ENCODE peak calls at places on chromosomes 2 and 18, in seven cellular contexts. C is left ventricle myocardium inferior, I is GM23248, M is mesendoderm, Y is A549, K is tibial artery, L is substantia nigra. Q is an unnamed sample.

GRCh38 chr2:63537306-63537705 is 51.0 kb downstream of the WDPCP start:
- DNase-seq in M (peak), K (no peak), Y (no peak), L (no peak), C (no peak), I (peak), Q (no peak)

GRCh38 chr18:49819768-49820662 is 6.7 kb upstream of the ACAA2 start:
- DNase-seq in K (no peak), M (no peak), I (no peak), C (no peak), L (no peak), Y (no peak), Q (no peak)

GRCh38 chr2:130824492-130825061 is 12.1 kb upstream of the ARHGEF4 start:
- DNase-seq in L (no peak), I (peak), M (peak), Y (peak), C (no peak), K (no peak), Q (no peak)

GRCh38 chr2:50513724-50514123 is 518.2 kb downstream of the NRXN1 start:
- DNase-seq in Y (no peak), K (no peak), M (no peak), C (no peak), L (no peak), I (no peak), Q (no peak)

GRCh38 chr2:48558436-48558835 is 28.5 kb downstream of the STON1 start:
- DNase-seq in K (no peak), L (no peak), M (no peak), Y (no peak), I (no peak), C (no peak), Q (no peak)

GRCh38 chr18:13703899-13704298 is 22.5 kb downstream of the FAM210A start:
- DNase-seq in L (no peak), K (no peak), Y (no peak), I (peak), M (peak), C (no peak), Q (peak)

GRCh38 chr2:202703091-202703490 is 68.3 kb downstream of the FAM117B start:
- DNase-seq in L (no peak), M (no peak), Y (no peak), C (no peak), K (no peak), I (no peak), Q (no peak)

GRCh38 chr2:27027211-27027651 is 5.5 kb upstream of the TMEM214 start:
- DNase-seq in K (no peak), M (no peak), L (no peak), I (no peak), Y (no peak), C (no peak), Q (no peak)

GRCh38 chr2:238985036-238985729 is 137.3 kb downstream of the TWIST2 start:
- DNase-seq in K (no peak), L (no peak), C (no peak), I (no peak), M (no peak), Y (no peak), Q (no peak)

GRCh38 chr2:226953206-226953605 is 117.4 kb downstream of the RHBDD1 start:
- DNase-seq in C (no peak), L (no peak), K (peak), I (peak), M (no peak), Y (no peak), Q (no peak)

GRCh38 chr2:145751634-145752033 is 1231.7 kb upstream of the ZEB2 start:
- DNase-seq in Y (no peak), C (no peak), I (peak), K (no peak), M (peak), L (no peak), Q (peak)

GRCh38 chr2:102473020-102473419 is at the start of gene SLC9A4:
- DNase-seq in C (no peak), K (peak), I (peak), Y (peak), L (no peak), M (peak), Q (peak)

GRCh38 chr2:149050188-149050587 is 11.7 kb downstream of the LYPD6B start:
- DNase-seq in K (no peak), C (no peak), I (peak), L (no peak), M (no peak), Y (no peak), Q (no peak)

GRCh38 chr2:24022324-24022974 is 12.6 kb downstream of the MFSD2B start:
- DNase-seq in L (no peak), Y (no peak), I (no peak), C (no peak), K (no peak), M (no peak), Q (no peak)

GRCh38 chr2:101410716-101411115 is 23.4 kb upstream of the CREG2 start:
- DNase-seq in K (no peak), Y (no peak), C (no peak), M (peak), L (no peak), I (no peak), Q (no peak)

GRCh38 chr2:217959723-217960122 is 43.1 kb downstream of the TNS1 start:
- DNase-seq in Y (no peak), L (no peak), M (peak), K (peak), C (no peak), I (no peak), Q (no peak)

GRCh38 chr2:173574713-173575112 is 220.0 kb downstream of the CDCA7 start:
- DNase-seq in L (no peak), I (peak), C (no peak), Y (no peak), K (no peak), M (no peak), Q (no peak)

GRCh38 chr2:236745420-236746210 is 176.0 kb downstream of the ACKR3 start:
- DNase-seq in C (no peak), Y (peak), L (no peak), K (peak), M (peak), I (peak), Q (no peak)

GRCh38 chr18:49752095-49752457 is 61.3 kb downstream of the ACAA2 start:
- DNase-seq in C (no peak), Y (no peak), K (no peak), M (peak), I (no peak), L (no peak), Q (no peak)

GRCh38 chr2:147182260-147182659 is 662.6 kb upstream of the ACVR2A start:
- DNase-seq in I (no peak), K (no peak), Y (no peak), L (no peak), C (no peak), M (no peak), Q (no peak)

GRCh38 chr2:199629301-199629700 is 171.6 kb upstream of the SATB2 start:
- DNase-seq in M (peak), K (no peak), I (no peak), Y (no peak), L (no peak), C (no peak), Q (no peak)

GRCh38 chr2:36609507-36609906 is 11.5 kb upstream of the FEZ2 start:
- DNase-seq in M (no peak), Y (no peak), C (no peak), I (no peak), K (no peak), L (no peak), Q (no peak)

GRCh38 chr2:213086050-213086449 is 65.4 kb downstream of the IKZF2 start:
- DNase-seq in C (no peak), K (no peak), I (no peak), M (peak), L (no peak), Y (no peak), Q (no peak)

GRCh38 chr2:74293191-74294065 is 49.8 kb downstream of the SLC4A5 start:
- DNase-seq in Y (no peak), I (no peak), L (no peak), C (no peak), M (no peak), K (no peak), Q (no peak)

GRCh38 chr2:74291217-74291551 is 52.0 kb downstream of the SLC4A5 start:
- DNase-seq in C (no peak), Y (no peak), M (no peak), K (no peak), I (no peak), L (no peak), Q (no peak)

GRCh38 chr2:74292752-74293151 is 50.5 kb downstream of the SLC4A5 start:
- DNase-seq in C (no peak), M (no peak), L (no peak), I (no peak), K (no peak), Y (no peak), Q (no peak)

GRCh38 chr2:74290466-74291216 is 52.6 kb downstream of the SLC4A5 start:
- DNase-seq in I (no peak), K (no peak), C (no peak), Y (no peak), M (no peak), L (no peak), Q (peak)

DNA sequence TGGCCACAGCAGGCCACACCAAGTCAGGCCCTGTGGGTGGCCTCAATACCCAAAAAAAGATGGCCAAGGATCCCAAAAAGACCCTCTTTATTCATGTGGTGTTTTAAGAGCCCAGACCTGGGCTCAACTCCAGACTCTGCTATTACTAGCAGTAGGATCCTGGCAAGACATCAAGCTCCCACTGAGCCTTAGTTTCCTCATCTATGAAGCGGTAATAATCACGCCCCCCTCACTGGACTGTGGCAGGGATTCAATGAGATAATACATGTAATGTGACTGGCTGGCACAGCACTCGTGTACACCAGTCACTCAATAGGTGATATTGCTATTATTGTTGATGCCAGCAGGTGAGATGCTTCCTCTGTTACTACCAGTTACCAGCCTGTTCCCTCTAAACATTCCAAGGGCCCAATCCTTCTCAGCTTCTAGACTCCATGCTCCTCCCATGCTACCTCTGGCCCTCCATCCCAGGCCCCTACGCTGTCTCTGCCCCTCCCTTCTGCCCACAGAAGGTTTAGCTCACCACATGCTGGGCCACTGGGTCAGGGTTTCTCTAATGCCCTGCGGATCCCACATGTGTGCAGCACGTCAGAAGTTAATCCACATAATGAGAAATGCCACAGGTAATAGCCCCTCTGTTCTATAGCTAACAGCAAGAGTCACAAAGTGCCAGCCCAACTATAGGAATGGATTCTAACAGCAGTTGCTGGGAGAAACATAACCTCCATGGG is 51.2 kb downstream of the SLC4A5 start:
- DNase-seq in L (no peak), K (no peak), Y (no peak), C (no peak), I (no peak), M (no peak), Q (no peak)
- H3K27ac ChIP-seq in L (no peak), K (no peak), Y (no peak), C (no peak), I (no peak), M (no peak), Q (peak)

DNA sequence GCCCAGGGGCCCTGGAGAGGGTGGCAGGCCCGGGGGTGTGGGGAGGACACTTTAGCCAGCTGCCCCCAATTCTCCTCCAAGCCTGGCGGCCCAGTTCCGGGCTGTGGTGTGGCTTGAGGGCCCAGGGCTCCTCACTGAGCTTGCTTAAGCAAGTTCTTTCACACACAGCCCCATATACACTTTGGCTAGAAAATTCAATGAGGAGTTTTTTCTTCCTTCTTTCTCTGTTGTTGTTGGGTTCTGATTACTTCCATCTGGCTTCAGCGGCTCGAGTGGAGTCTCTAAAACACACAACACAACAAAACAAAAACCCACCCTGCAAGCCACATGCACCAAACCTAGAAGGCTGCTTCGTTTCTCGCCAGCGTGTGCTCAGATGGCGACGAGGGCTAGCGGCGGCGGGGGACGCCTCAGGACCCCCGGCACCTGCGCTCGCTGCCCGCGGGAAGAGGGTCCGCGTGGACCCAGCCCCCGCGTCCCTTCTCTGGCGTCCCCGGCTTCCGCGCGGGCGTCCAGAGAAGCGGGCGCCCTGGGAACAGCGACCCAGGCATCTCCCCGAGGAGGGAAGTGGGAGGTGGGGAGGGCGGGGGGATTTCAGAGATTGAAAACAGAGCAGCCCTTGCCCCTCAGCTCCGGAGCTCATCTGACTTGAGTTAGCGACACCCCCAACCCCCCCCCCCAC is 597 bp upstream of the GLI2 start:
- DNase-seq in I (peak), Y (no peak), C (no peak), L (no peak), K (no peak), M (no peak), Q (no peak)
- H3K27ac ChIP-seq in I (peak), Y (peak), C (peak), L (no peak), K (peak), M (no peak), Q (no peak)

GRCh38 chr2:128735296-128735960 is 416.8 kb upstream of the HS6ST1 start:
- DNase-seq in I (no peak), C (no peak), Y (no peak), M (peak), L (no peak), K (no peak), Q (no peak)

GRCh38 chr2:128738446-128739110 is 419.9 kb upstream of the HS6ST1 start:
- DNase-seq in I (no peak), L (no peak), K (no peak), C (no peak), M (no peak), Y (no peak), Q (no peak)

GRCh38 chr2:128736046-128736688 is 417.5 kb upstream of the HS6ST1 start:
- DNase-seq in L (no peak), K (no peak), C (no peak), M (no peak), I (peak), Y (no peak), Q (no peak)

GRCh38 chr2:128737546-128737826 is 418.8 kb upstream of the HS6ST1 start:
- DNase-seq in M (no peak), I (no peak), C (no peak), K (no peak), L (no peak), Y (no peak), Q (no peak)

DNA sequence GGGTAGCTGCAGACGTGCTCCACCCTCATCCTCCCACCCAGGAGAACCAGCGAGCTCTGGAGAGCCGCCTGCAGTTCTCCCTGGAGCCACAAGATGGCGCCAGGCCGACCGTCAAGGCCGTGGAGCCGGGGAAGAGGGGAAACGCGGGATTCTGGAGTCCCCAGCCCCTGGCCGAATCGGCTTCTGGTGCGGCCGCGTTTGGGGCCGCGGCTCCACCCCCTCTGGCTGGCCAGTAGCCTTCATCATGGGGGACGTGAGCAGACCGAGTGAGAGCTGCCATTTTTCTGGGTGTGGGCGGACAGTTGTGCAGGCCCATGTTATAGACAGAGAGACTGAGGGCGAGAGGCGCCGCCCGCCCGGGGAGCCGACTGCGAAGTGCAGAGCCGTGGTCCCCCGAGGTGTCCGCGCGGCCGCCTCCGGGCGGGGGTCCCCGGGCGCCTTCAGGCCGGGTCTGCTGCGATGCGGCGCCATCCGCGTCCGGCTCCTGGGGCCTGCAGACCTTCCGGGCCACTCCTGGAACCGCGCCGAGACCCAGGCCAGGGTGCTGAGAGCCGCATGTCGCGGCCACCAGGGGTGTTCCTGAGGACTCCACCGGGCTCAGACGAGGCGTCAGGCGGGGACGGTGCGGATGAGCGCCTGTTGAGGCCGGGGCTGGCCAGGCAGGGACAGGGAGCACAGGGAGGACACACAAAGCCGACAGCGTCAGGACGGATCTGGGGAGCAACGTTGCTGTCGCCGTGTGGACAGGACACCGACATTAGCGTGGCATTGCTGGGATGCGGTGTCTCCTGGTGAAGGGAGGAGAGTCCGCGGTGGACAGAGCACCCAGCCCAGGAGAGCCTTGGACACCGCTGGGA is 418.2 kb upstream of the HS6ST1 start:
- DNase-seq in Y (peak), C (peak), K (peak), L (peak), M (peak), I (peak), Q (peak)
- H3K27ac ChIP-seq in Y (peak), C (peak), K (no peak), L (no peak), M (no peak), I (no peak), Q (no peak)

DNA sequence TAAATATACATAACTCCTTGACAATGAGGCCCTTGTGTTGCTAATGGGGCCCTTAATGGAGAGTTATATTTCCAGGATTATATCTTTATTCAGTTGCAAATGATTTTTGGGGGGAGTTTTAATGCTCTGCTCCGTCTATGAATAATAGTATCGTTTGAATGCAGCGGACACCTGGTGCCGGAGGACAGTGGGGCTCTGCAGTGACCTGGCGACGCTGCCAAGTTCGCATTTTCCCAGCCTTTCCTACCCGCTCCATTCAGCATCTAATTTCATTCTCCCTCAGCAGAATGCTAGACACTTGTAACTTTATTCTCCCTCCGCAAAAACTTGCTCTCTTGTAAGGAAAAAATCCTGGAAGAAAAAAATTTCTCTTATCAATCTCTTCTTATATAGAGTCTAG is 257.6 kb upstream of the SALL3 start:
- DNase-seq in L (no peak), Y (no peak), I (no peak), M (peak), K (no peak), C (no peak), Q (no peak)
- H3K27ac ChIP-seq in L (peak), Y (no peak), I (no peak), M (no peak), K (no peak), C (no peak), Q (no peak)

DNA sequence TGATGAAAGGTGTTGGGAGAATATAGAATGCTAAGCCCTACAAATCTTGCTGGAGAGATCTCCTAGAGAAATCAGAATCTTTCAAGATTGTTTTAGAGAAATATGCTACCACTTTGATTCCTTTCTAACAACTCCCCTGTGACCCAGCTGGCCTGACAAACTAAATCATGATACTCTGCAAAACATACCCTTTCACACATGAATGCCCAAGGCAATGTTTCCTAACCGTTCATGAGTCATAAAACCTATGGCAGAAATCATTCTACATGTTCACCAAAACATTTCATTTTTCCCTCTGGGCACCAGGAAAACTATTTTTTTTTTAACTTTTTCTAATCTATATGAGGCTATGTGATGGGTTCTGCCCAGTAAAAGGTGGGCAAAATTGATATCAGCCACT is 77.8 kb upstream of the SETBP1 start:
- DNase-seq in K (no peak), I (peak), C (no peak), L (no peak), Y (no peak), M (no peak), Q (no peak)
- H3K27ac ChIP-seq in K (no peak), I (peak), C (no peak), L (no peak), Y (no peak), M (no peak), Q (no peak)

Q was measured in OCI-LY7.